ENCODE peak calls at places on chromosomes 12 and 14, in ten cellular contexts. W is HCT116, O is stomach, L is spleen, F is heart left ventricle, H is HepG2, A is A549, B is suprapubic skin, C is body of pancreas, V is ovary. M is an unnamed sample.

GRCh38 chr12:94103986-94104385 is 44.4 kb upstream of the PLXNC1 start:
- DNase-seq in O (no peak), L (no peak), H (no peak), A (no peak), V (no peak), F (no peak), W (no peak), C (no peak), B (no peak), M (no peak)

GRCh38 chr12:45299132-45299692 is 83.3 kb downstream of the ANO6 start:
- DNase-seq in H (no peak), W (peak), L (no peak), O (no peak), A (no peak), V (no peak), F (no peak), B (no peak), C (no peak), M (no peak)

GRCh38 chr12:112685321-112685720 is 106.2 kb upstream of the RPH3A start:
- DNase-seq in O (no peak), V (no peak), F (no peak), L (no peak), B (no peak), H (no peak), A (no peak), W (no peak), C (no peak), M (no peak)

GRCh38 chr14:45810152-45810872 is 557.3 kb upstream of the MIS18BP1 start:
- DNase-seq in V (no peak), C (no peak), F (no peak), A (no peak), B (no peak), W (no peak), L (no peak), O (no peak), H (no peak), M (no peak)

GRCh38 chr14:63893701-63894458 is 41.1 kb downstream of the SYNE2 start:
- DNase-seq in W (no peak), L (no peak), F (no peak), B (no peak), A (no peak), O (peak), C (peak), H (no peak), V (peak), M (peak)

GRCh38 chr12:41185946-41186345 is 2.2 kb upstream of the PDZRN4 start:
- DNase-seq in W (no peak), O (no peak), A (no peak), B (no peak), F (no peak), C (no peak), V (no peak), H (no peak), L (no peak), M (no peak)

GRCh38 chr12:21678959-21679358 is 21.3 kb upstream of the LDHB start:
- DNase-seq in F (no peak), L (no peak), B (no peak), V (no peak), O (no peak), A (no peak), H (no peak), C (no peak), W (no peak), M (no peak)

GRCh38 chr14:68236525-68236924 is 416.9 kb downstream of the RAD51B start:
- DNase-seq in C (no peak), A (no peak), W (no peak), F (no peak), H (no peak), B (no peak), O (no peak), V (no peak), L (no peak), M (no peak)

GRCh38 chr14:104049576-104050240 is 35.8 kb upstream of the ASPG start:
- DNase-seq in H (no peak), O (no peak), L (no peak), B (no peak), A (no peak), V (no peak), C (no peak), F (no peak), W (no peak), M (no peak)

GRCh38 chr14:101575581-101575980 is 14.3 kb downstream of the DIO3 start:
- DNase-seq in F (no peak), V (no peak), C (no peak), O (no peak), W (no peak), H (no peak), B (no peak), L (peak), A (no peak), M (no peak)
- TF ChIP-seq CTCF in F (no peak), V (no peak), C (no peak), O (no peak), W (no peak), H (no peak), B (no peak), L (no peak), A (no peak), M (no peak)

GRCh38 chr12:47791351-47791746 is 18.3 kb downstream of the SLC48A1 start:
- DNase-seq in W (no peak), A (no peak), B (no peak), H (no peak), F (no peak), O (no peak), C (no peak), L (peak), V (no peak), M (no peak)

GRCh38 chr12:47789141-47789540 is 16.1 kb downstream of the SLC48A1 start:
- DNase-seq in L (no peak), O (no peak), B (no peak), V (no peak), W (no peak), F (no peak), A (no peak), C (no peak), H (no peak), M (no peak)

GRCh38 chr12:47790676-47791350 is 17.8 kb downstream of the SLC48A1 start:
- DNase-seq in B (no peak), O (no peak), C (no peak), F (no peak), A (no peak), V (no peak), H (no peak), L (no peak), W (no peak), M (no peak)

GRCh38 chr12:47791874-47792273 is 18.8 kb downstream of the SLC48A1 start:
- DNase-seq in W (no peak), O (no peak), A (no peak), F (no peak), C (no peak), B (no peak), V (no peak), H (no peak), L (peak), M (no peak)

GRCh38 chr12:47789712-47790489 is 16.9 kb downstream of the SLC48A1 start:
- DNase-seq in B (no peak), H (no peak), V (no peak), L (no peak), W (no peak), O (no peak), F (no peak), A (no peak), C (no peak), M (no peak)
- TF ChIP-seq POLR2A in B (no peak), H (no peak), V (no peak), L (no peak), W (no peak), O (no peak), F (no peak), A (no peak), C (no peak), M (no peak)

DNA sequence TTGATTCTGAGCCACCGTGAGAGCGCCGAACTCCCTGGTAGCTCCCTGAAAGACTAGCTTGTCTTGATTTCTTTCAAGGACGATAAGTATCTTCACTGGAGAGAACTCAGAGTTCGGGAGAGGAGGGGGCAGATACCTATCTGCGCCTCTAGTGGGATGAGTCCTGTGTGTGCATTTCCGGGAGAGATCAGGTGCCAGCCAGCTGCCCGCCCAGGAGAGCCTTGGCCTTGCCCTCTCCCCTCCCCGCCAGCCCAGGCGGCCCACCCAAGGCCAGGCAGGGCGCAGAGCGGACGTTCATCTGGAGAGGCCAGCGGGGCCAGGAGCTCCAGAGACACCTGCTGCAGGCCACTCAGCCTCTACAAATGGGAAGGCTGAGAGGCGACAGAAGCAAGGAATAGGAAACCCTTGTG is 1.0 kb downstream of the CD9 start:
- DNase-seq in L (no peak), W (no peak), O (no peak), V (no peak), B (no peak), C (peak), F (no peak), A (peak), H (no peak), M (no peak)
- TF ChIP-seq CTCF in L (no peak), W (no peak), O (no peak), V (no peak), B (no peak), C (no peak), F (no peak), A (no peak), H (no peak), M (no peak)

GRCh38 chr12:14769837-14770494 is 33.3 kb downstream of the WBP11 start:
- DNase-seq in H (peak), L (peak), C (peak), W (peak), O (peak), V (peak), F (peak), A (peak), B (peak), M (peak)
- TF ChIP-seq POLR2A in H (peak), L (peak), C (peak), W (peak), O (peak), V (peak), F (no peak), A (peak), B (no peak), M (peak)

GRCh38 chr12:3341594-3341993 is 149.4 kb upstream of the PRMT8 start:
- DNase-seq in A (no peak), W (no peak), L (peak), F (peak), B (no peak), V (no peak), C (no peak), O (no peak), H (no peak), M (no peak)

GRCh38 chr12:3337944-3338343 is 153.1 kb upstream of the PRMT8 start:
- DNase-seq in B (no peak), V (no peak), W (no peak), F (no peak), A (no peak), H (no peak), C (no peak), L (no peak), O (no peak), M (no peak)

GRCh38 chr12:3339221-3339620 is 151.8 kb upstream of the PRMT8 start:
- DNase-seq in F (no peak), W (no peak), A (no peak), L (no peak), B (no peak), C (no peak), O (no peak), V (no peak), H (no peak), M (no peak)

GRCh38 chr12:3336606-3337311 is 154.2 kb upstream of the PRMT8 start:
- DNase-seq in B (peak), O (peak), H (peak), L (peak), A (no peak), V (no peak), F (peak), W (peak), C (peak), M (no peak)

GRCh38 chr12:3342051-3342450 is 149.0 kb upstream of the PRMT8 start:
- DNase-seq in H (no peak), F (peak), V (peak), L (peak), O (peak), A (no peak), W (no peak), B (no peak), C (peak), M (no peak)
- TF ChIP-seq CTCF in H (peak), F (peak), V (no peak), L (peak), O (peak), A (no peak), W (peak), B (peak), C (peak), M (no peak)

DNA sequence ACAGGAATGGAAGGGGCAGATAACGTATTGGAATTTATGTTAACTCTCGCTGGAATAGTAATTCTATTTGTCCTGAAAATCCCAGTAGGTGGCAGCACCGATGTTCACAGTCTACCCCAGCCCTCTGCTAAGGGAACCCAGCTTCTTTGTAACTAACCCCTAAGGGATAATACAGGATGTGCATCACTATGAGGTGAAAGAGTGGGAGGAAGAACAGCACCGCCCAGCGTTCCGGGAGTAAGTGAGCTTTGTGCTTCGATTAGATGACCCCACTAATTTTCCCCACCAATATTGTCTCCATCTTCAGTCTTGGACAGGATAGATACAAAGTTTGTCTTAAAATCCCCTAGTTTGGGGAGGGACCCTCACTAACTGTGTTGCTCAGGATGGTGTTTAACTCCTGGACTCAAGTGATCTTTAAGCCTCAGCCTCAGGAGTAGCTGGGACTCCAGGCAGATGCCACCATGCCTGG is 2.7 kb downstream of the SLC2A3 start:
- DNase-seq in F (peak), O (peak), B (peak), L (peak), V (peak), A (peak), H (peak), C (peak), W (peak), M (peak)
- TF ChIP-seq POLR2A in F (no peak), O (no peak), B (no peak), L (no peak), V (no peak), A (no peak), H (no peak), C (peak), W (no peak), M (peak)

GRCh38 chr12:96501139-96501741 is 11.9 kb downstream of the CFAP54 start:
- DNase-seq in O (peak), H (peak), C (peak), A (peak), V (no peak), W (peak), B (no peak), L (peak), F (peak), M (no peak)

GRCh38 chr12:96502477-96502876 is 13.1 kb downstream of the CFAP54 start:
- DNase-seq in F (no peak), O (no peak), C (no peak), W (no peak), B (no peak), H (no peak), L (no peak), A (no peak), V (no peak), M (no peak)

GRCh38 chr12:96501908-96502307 is 12.5 kb downstream of the CFAP54 start:
- DNase-seq in V (no peak), H (no peak), W (no peak), L (no peak), C (no peak), F (no peak), A (no peak), O (no peak), B (no peak), M (no peak)

GRCh38 chr12:96502949-96503532 is 13.7 kb downstream of the CFAP54 start:
- DNase-seq in C (no peak), H (no peak), W (no peak), F (no peak), V (no peak), L (no peak), A (no peak), O (no peak), B (no peak), M (no peak)

DNA sequence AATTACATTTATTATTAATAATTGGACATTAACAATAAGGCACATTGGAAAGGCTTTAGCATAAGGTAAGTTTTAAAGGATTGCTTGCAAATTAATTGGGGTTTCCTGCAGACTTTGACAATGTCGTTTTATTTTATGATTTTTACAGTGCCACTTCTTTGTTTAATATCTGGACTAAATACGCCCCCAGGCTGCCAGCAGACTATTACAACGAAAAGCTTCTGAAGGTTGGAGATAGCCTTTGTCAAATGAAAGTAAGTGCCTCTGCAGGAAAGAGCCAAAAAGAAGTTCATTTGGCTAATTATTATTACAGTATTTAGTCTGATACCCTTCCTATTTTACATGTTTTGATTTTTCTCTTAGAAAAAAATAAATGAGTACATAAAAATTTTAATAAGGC is 11.3 kb downstream of the CFAP54 start:
- DNase-seq in F (no peak), V (no peak), C (no peak), B (no peak), O (no peak), A (no peak), W (no peak), L (no peak), H (no peak), M (no peak)
- TF ChIP-seq CTCF in F (peak), V (no peak), C (peak), B (no peak), O (no peak), A (no peak), W (no peak), L (peak), H (no peak), M (peak)

GRCh38 chr12:27730097-27730588 is 19.5 kb downstream of the MRPS35 start:
- DNase-seq in F (no peak), A (no peak), O (no peak), L (no peak), C (no peak), H (no peak), W (no peak), B (no peak), V (no peak), M (no peak)

GRCh38 chr12:27733791-27734190 is 23.2 kb downstream of the MRPS35 start:
- DNase-seq in A (no peak), H (no peak), O (no peak), F (no peak), W (no peak), L (no peak), B (no peak), V (no peak), C (no peak), M (no peak)

GRCh38 chr12:27732281-27732680 is 21.6 kb downstream of the MRPS35 start:
- DNase-seq in V (no peak), H (peak), L (no peak), O (peak), C (no peak), B (no peak), A (peak), W (no peak), F (no peak), M (no peak)

GRCh38 chr12:27733052-27733656 is 22.5 kb downstream of the MRPS35 start:
- DNase-seq in A (peak), B (no peak), O (no peak), V (no peak), F (no peak), W (no peak), C (peak), L (no peak), H (peak), M (no peak)
- TF ChIP-seq POLR2A in A (no peak), B (no peak), O (no peak), V (no peak), F (no peak), W (no peak), C (no peak), L (no peak), H (no peak), M (no peak)

GRCh38 chr12:132264086-132265010 is 65.0 kb downstream of the GALNT9 start:
- DNase-seq in V (no peak), W (no peak), L (no peak), B (no peak), H (no peak), F (no peak), C (no peak), O (no peak), A (no peak), M (no peak)

GRCh38 chr12:132266802-132267201 is 62.6 kb downstream of the GALNT9 start:
- DNase-seq in V (no peak), H (no peak), A (no peak), W (no peak), O (no peak), F (no peak), C (no peak), B (no peak), L (no peak), M (no peak)

GRCh38 chr12:132263451-132264065 is 65.8 kb downstream of the GALNT9 start:
- DNase-seq in V (no peak), W (no peak), A (no peak), H (no peak), F (no peak), L (no peak), C (no peak), B (no peak), O (no peak), M (no peak)

GRCh38 chr12:132266370-132266769 is 63.0 kb downstream of the GALNT9 start:
- DNase-seq in H (no peak), L (no peak), W (no peak), O (no peak), F (no peak), B (no peak), V (no peak), C (no peak), A (no peak), M (no peak)

DNA sequence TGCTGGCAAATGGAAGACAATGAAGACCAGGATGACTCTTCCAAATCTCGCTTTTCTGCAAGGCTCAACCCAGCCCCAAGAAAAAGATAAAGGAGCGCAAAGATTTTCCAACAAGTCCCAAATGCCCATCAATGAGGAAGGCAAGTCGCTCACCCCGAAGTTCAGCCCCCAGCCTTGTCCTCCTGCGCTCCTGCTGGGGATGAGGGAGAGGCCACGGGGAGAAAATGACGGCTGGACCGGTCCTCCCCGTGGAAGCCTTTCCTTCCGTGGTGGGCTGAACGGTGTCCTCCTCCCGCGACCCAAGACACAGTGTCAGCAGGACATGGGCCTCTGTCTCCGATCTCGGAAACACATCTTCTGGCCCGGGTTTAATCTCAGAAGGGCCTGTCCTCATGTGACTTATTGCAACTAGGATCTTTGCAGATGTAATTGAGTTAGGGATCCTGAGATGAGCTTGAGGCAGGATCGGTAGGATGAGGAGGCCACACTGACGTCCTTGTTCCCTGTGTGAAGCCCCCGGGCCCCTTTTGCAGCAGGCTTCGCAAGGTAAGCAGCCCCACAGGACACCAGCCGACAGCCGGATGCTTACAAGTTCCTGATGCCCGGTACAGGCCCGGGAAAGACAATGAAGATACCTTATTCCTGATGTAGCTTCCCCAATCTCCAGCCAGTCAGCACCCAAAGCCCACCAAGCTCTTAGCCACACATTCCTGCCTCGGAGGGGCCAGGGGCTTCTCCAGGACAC is 64.2 kb downstream of the GALNT9 start:
- DNase-seq in L (no peak), B (no peak), V (no peak), A (no peak), W (no peak), H (no peak), O (no peak), C (no peak), F (no peak), M (no peak)
- TF ChIP-seq CTCF in L (no peak), B (no peak), V (no peak), A (no peak), W (no peak), H (no peak), O (no peak), C (no peak), F (no peak), M (no peak)